ENCODE peak calls at places on chromosomes 7 and 10, in four cellular contexts. One of them, this sample, is unnamed.

GRCh38 chr10:21599582-21599981 is 65.5 kb downstream of the MLLT10 start:
- DNase-seq in CD8-positive, alpha-beta memory T cell: no peak
- DNase-seq in prostate gland: no peak
- DNase-seq in WERI-Rb-1: no peak
- DNase-seq in this sample: no peak

GRCh38 chr7:87110778-87111177 is 41.5 kb upstream of the DMTF1 start:
- DNase-seq in CD8-positive, alpha-beta memory T cell: no peak
- DNase-seq in prostate gland: no peak
- DNase-seq in WERI-Rb-1: no peak
- DNase-seq in this sample: no peak

GRCh38 chr7:70512144-70512543 is 619.8 kb upstream of the GALNT17 start:
- DNase-seq in CD8-positive, alpha-beta memory T cell: no peak
- DNase-seq in prostate gland: no peak
- DNase-seq in WERI-Rb-1: no peak
- DNase-seq in this sample: no peak

GRCh38 chr7:134462337-134462925 is 3.5 kb upstream of the AKR1B1 start:
- DNase-seq in CD8-positive, alpha-beta memory T cell: no peak
- DNase-seq in prostate gland: no peak
- DNase-seq in WERI-Rb-1: no peak
- DNase-seq in this sample: no peak

GRCh38 chr10:99540339-99540672 is 7.6 kb downstream of the NKX2-3 start:
- DNase-seq in CD8-positive, alpha-beta memory T cell: no peak
- DNase-seq in prostate gland: no peak
- DNase-seq in WERI-Rb-1: no peak
- DNase-seq in this sample: peak; percentile 72

GRCh38 chr10:10903620-10904019 is 114.1 kb upstream of the CELF2 start:
- DNase-seq in CD8-positive, alpha-beta memory T cell: no peak
- DNase-seq in prostate gland: no peak
- DNase-seq in WERI-Rb-1: no peak
- DNase-seq in this sample: no peak

GRCh38 chr10:37739181-37739580 is 118.2 kb downstream of the ZNF248 start:
- DNase-seq in CD8-positive, alpha-beta memory T cell: no peak
- DNase-seq in prostate gland: no peak
- DNase-seq in WERI-Rb-1: no peak
- DNase-seq in this sample: no peak

GRCh38 chr10:24762161-24762924 is 38.7 kb upstream of the ARHGAP21 start:
- DNase-seq in CD8-positive, alpha-beta memory T cell: no peak
- DNase-seq in prostate gland: no peak
- DNase-seq in WERI-Rb-1: no peak
- DNase-seq in this sample: peak; percentile 11

GRCh38 chr10:77226871-77227557 is 410.6 kb downstream of the KCNMA1 start:
- DNase-seq in CD8-positive, alpha-beta memory T cell: no peak
- DNase-seq in prostate gland: no peak
- DNase-seq in WERI-Rb-1: no peak
- DNase-seq in this sample: no peak

GRCh38 chr7:130227883-130228575 is 20.4 kb downstream of the SSMEM1 start:
- DNase-seq in CD8-positive, alpha-beta memory T cell: no peak
- DNase-seq in prostate gland: no peak
- DNase-seq in WERI-Rb-1: no peak
- DNase-seq in this sample: no peak

GRCh38 chr7:117666019-117666418 is 186.2 kb downstream of the CFTR start:
- DNase-seq in CD8-positive, alpha-beta memory T cell: no peak
- DNase-seq in prostate gland: no peak
- DNase-seq in WERI-Rb-1: no peak
- DNase-seq in this sample: no peak

GRCh38 chr10:60807499-60807898 is 29.2 kb downstream of the CDK1 start:
- DNase-seq in CD8-positive, alpha-beta memory T cell: no peak
- DNase-seq in prostate gland: no peak
- DNase-seq in WERI-Rb-1: no peak
- DNase-seq in this sample: no peak

GRCh38 chr7:45080265-45080957 is 8.4 kb downstream of the NACAD start:
- DNase-seq in CD8-positive, alpha-beta memory T cell: no peak
- DNase-seq in prostate gland: no peak
- DNase-seq in WERI-Rb-1: peak; percentile 46
- DNase-seq in this sample: peak; percentile 27

GRCh38 chr7:130032698-130033097 is 18.5 kb downstream of the ZC3HC1 start:
- DNase-seq in CD8-positive, alpha-beta memory T cell: no peak
- DNase-seq in prostate gland: no peak
- DNase-seq in WERI-Rb-1: no peak
- DNase-seq in this sample: no peak

GRCh38 chr7:104341545-104341944 is 13.1 kb downstream of the LHFPL3 start:
- DNase-seq in CD8-positive, alpha-beta memory T cell: no peak
- DNase-seq in prostate gland: no peak
- DNase-seq in WERI-Rb-1: peak; percentile 72
- DNase-seq in this sample: peak; percentile 64

GRCh38 chr7:28180364-28181147 is at the start of gene JAZF1:
- DNase-seq in CD8-positive, alpha-beta memory T cell: peak; percentile 52
- DNase-seq in prostate gland: peak; percentile 45
- DNase-seq in WERI-Rb-1: peak; percentile 40
- DNase-seq in this sample: peak; percentile 95

GRCh38 chr10:116097239-116097751 is 175.7 kb downstream of the GFRA1 start:
- DNase-seq in CD8-positive, alpha-beta memory T cell: no peak
- DNase-seq in prostate gland: no peak
- DNase-seq in WERI-Rb-1: peak; percentile 73
- DNase-seq in this sample: no peak

GRCh38 chr7:138008588-138009349 is 6.9 kb upstream of the CREB3L2 start:
- DNase-seq in CD8-positive, alpha-beta memory T cell: peak; percentile 47
- DNase-seq in prostate gland: peak; percentile 49
- DNase-seq in WERI-Rb-1: no peak
- DNase-seq in this sample: peak; percentile 53

GRCh38 chr10:69728335-69728861 is 73.3 kb upstream of the COL13A1 start:
- DNase-seq in CD8-positive, alpha-beta memory T cell: no peak
- DNase-seq in prostate gland: no peak
- DNase-seq in WERI-Rb-1: no peak
- DNase-seq in this sample: peak; percentile 54

GRCh38 chr7:120990468-120991118 is 2.1 kb downstream of the CPED1 start:
- DNase-seq in CD8-positive, alpha-beta memory T cell: no peak
- DNase-seq in prostate gland: no peak
- DNase-seq in WERI-Rb-1: no peak
- DNase-seq in this sample: no peak
- H3K4me3 ChIP-seq in CD8-positive, alpha-beta memory T cell: no peak overlapping the region
- H3K4me3 ChIP-seq in prostate gland: peak overlapping the region; percentile 9
- H3K4me3 ChIP-seq in WERI-Rb-1: no peak overlapping the region
- H3K4me3 ChIP-seq in this sample: no peak overlapping the region

GRCh38 chr10:132974249-132974796 is 32.0 kb upstream of the CFAP46 start:
- DNase-seq in CD8-positive, alpha-beta memory T cell: no peak
- DNase-seq in prostate gland: no peak
- DNase-seq in WERI-Rb-1: no peak
- DNase-seq in this sample: peak; percentile 61
- H3K27me3 ChIP-seq in CD8-positive, alpha-beta memory T cell: no peaks in the 10 kb centered on the region
- H3K27me3 ChIP-seq in prostate gland: peaks cover 25% of the 10 kb centered on the region
- H3K27me3 ChIP-seq in WERI-Rb-1: no peaks in the 10 kb centered on the region
- H3K27me3 ChIP-seq in this sample: no peaks in the 10 kb centered on the region

DNA sequence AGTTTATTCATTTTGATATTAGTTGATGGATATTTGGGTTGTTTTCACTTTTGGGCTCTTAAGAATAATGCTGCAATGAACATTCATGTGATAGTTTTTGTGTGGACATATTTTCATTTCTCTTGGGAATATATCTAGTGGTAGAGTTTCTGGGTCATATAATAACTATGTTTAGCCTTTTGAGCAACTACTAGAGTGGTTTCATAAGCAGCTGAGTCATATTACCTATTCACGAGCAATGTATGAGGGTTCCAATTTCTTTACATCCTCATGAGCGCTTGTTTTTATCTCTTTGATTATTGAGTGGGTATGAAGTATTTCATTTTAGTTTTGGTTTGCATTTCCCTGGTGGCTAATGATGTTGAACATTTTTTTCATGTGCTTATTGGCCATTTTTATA is 182.6 kb downstream of the PON1 start:
- DNase-seq in CD8-positive, alpha-beta memory T cell: no peak
- DNase-seq in prostate gland: no peak
- DNase-seq in WERI-Rb-1: no peak
- DNase-seq in this sample: no peak
- H3K4me3 ChIP-seq in CD8-positive, alpha-beta memory T cell: no peak overlapping the region
- H3K4me3 ChIP-seq in prostate gland: no peak overlapping the region
- H3K4me3 ChIP-seq in WERI-Rb-1: no peak overlapping the region
- H3K4me3 ChIP-seq in this sample: no peak overlapping the region

GRCh38 chr7:155229548-155230168 is 68.0 kb upstream of the INSIG1 start:
- DNase-seq in CD8-positive, alpha-beta memory T cell: no peak
- DNase-seq in prostate gland: no peak
- DNase-seq in WERI-Rb-1: no peak
- DNase-seq in this sample: no peak
- H3K27me3 ChIP-seq in CD8-positive, alpha-beta memory T cell: no peaks in the 10 kb centered on the region
- H3K27me3 ChIP-seq in prostate gland: no peaks in the 10 kb centered on the region
- H3K27me3 ChIP-seq in WERI-Rb-1: no peaks in the 10 kb centered on the region
- H3K27me3 ChIP-seq in this sample: peaks cover 4% of the 10 kb centered on the region

GRCh38 chr10:68561804-68562649 is 1.9 kb downstream of the TET1 start:
- DNase-seq in CD8-positive, alpha-beta memory T cell: no peak
- DNase-seq in prostate gland: no peak
- DNase-seq in WERI-Rb-1: no peak
- DNase-seq in this sample: peak; percentile 79

GRCh38 chr10:68560916-68561691 is 967 bp downstream of the TET1 start:
- DNase-seq in CD8-positive, alpha-beta memory T cell: no peak
- DNase-seq in prostate gland: no peak
- DNase-seq in WERI-Rb-1: peak; percentile 50
- DNase-seq in this sample: peak; percentile 89

GRCh38 chr10:68564712-68565111 is 4.6 kb downstream of the TET1 start:
- DNase-seq in CD8-positive, alpha-beta memory T cell: no peak
- DNase-seq in prostate gland: no peak
- DNase-seq in WERI-Rb-1: no peak
- DNase-seq in this sample: no peak

GRCh38 chr10:68560201-68560915 is at the start of gene TET1:
- DNase-seq in CD8-positive, alpha-beta memory T cell: peak; percentile 4
- DNase-seq in prostate gland: no peak
- DNase-seq in WERI-Rb-1: peak; percentile 84
- DNase-seq in this sample: peak; percentile 93

GRCh38 chr10:68562666-68563522 is 2.8 kb downstream of the TET1 start:
- DNase-seq in CD8-positive, alpha-beta memory T cell: no peak
- DNase-seq in prostate gland: no peak
- DNase-seq in WERI-Rb-1: no peak
- DNase-seq in this sample: peak; percentile 77
- H3K4me3 ChIP-seq in CD8-positive, alpha-beta memory T cell: no peak overlapping the region
- H3K4me3 ChIP-seq in prostate gland: no peak overlapping the region
- H3K4me3 ChIP-seq in WERI-Rb-1: no peak overlapping the region
- H3K4me3 ChIP-seq in this sample: peak overlapping the region; percentile 95

DNA sequence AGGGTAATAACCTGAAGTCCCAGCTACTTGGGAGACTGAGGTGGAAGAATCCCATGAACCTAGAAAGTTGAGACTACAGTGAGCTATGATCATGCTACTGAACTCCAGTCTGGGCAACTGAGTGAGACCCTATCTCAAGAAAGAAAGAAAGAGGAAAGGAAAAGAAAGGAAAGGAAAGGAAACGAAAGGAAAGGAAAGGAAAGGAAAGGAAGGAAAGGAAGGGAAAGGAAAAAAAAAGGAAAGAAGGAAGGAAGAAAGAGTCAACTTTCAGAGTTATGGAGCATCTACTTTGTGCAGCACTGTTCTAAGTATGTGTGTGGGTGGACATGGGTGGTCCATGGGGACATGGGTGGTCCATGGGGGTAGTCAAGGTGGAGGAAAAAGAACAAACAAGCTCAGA is 24.1 kb upstream of the R3HCC1L start:
- DNase-seq in CD8-positive, alpha-beta memory T cell: no peak
- DNase-seq in prostate gland: no peak
- DNase-seq in WERI-Rb-1: no peak
- DNase-seq in this sample: no peak
- H3K27me3 ChIP-seq in CD8-positive, alpha-beta memory T cell: peaks cover 4% of the 10 kb centered on the region
- H3K27me3 ChIP-seq in prostate gland: peaks cover 2% of the 10 kb centered on the region
- H3K27me3 ChIP-seq in WERI-Rb-1: no peaks in the 10 kb centered on the region
- H3K27me3 ChIP-seq in this sample: no peaks in the 10 kb centered on the region

DNA sequence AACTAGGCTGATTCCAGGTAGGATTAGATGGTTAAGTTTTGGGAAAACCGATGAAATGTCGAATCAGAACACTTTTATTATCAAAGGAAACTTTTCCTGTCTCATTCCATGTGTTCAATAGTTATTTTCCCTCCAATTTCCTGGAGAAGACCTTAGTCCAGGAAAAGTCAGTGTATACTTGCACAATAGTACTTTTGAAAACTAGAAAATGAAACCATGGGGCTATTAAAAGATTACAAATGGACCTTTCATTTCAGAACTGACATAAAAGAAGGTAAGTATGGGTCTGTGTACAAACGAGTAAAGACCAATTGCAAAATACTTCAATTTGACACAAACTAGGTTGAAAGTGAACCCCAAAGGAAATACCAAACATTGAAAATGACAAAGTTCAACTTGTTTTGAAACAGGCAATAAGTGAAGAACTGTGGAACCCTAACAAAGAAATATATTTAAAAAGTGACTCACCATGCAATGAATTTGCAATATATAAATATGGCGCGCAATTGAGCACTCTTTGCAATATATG is 2.1 kb downstream of the AVPI1 start:
- DNase-seq in CD8-positive, alpha-beta memory T cell: no peak
- DNase-seq in prostate gland: no peak
- DNase-seq in WERI-Rb-1: no peak
- DNase-seq in this sample: no peak
- H3K4me3 ChIP-seq in CD8-positive, alpha-beta memory T cell: peak overlapping the region; percentile 4
- H3K4me3 ChIP-seq in prostate gland: peak overlapping the region; percentile 51
- H3K4me3 ChIP-seq in WERI-Rb-1: no peak overlapping the region
- H3K4me3 ChIP-seq in this sample: no peak overlapping the region

DNA sequence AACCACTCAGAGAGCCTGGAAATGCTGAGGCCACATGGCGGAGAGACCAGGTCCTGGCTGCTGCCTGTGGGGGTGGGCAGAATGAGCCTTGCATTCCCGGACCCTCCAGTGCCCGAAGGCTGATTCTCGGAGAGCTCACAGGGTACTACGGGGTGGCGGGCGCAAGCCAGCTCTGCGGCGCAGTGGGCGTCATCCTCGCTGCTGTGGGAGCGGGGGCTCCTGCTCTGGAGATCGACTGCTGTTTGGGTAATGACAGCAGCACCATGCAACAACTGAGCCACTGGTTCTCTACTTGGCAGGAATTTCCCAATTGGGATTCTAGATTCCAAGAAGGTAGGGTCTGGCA is 108.0 kb downstream of the PTPRN2 start:
- DNase-seq in CD8-positive, alpha-beta memory T cell: no peak
- DNase-seq in prostate gland: no peak
- DNase-seq in WERI-Rb-1: no peak
- DNase-seq in this sample: no peak
- H3K27me3 ChIP-seq in CD8-positive, alpha-beta memory T cell: no peaks in the 10 kb centered on the region
- H3K27me3 ChIP-seq in prostate gland: no peaks in the 10 kb centered on the region
- H3K27me3 ChIP-seq in WERI-Rb-1: no peaks in the 10 kb centered on the region
- H3K27me3 ChIP-seq in this sample: no peaks in the 10 kb centered on the region

DNA sequence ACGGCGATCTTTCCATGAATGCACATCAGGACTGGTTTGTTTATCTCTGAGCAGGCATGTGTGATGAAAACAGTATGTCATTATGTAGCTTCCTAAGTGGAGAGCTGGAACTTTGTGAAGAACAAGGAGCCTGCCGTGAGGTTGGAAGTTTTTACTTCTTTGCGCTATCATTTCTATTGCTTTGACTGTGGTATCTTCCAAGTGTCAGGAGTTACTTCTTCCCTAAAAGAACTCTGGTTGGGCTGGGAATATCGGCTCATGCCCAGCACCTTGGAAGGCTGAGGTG is 167.4 kb upstream of the AHR start:
- DNase-seq in CD8-positive, alpha-beta memory T cell: no peak
- DNase-seq in prostate gland: no peak
- DNase-seq in WERI-Rb-1: no peak
- DNase-seq in this sample: no peak
- H3K4me3 ChIP-seq in CD8-positive, alpha-beta memory T cell: no peak overlapping the region
- H3K4me3 ChIP-seq in prostate gland: no peak overlapping the region
- H3K4me3 ChIP-seq in WERI-Rb-1: no peak overlapping the region
- H3K4me3 ChIP-seq in this sample: no peak overlapping the region

GRCh38 chr7:85320699-85321476 is 134.0 kb upstream of the SEMA3D start:
- DNase-seq in CD8-positive, alpha-beta memory T cell: no peak
- DNase-seq in prostate gland: no peak
- DNase-seq in WERI-Rb-1: no peak
- DNase-seq in this sample: no peak
- H3K27me3 ChIP-seq in CD8-positive, alpha-beta memory T cell: no peaks in the 10 kb centered on the region
- H3K27me3 ChIP-seq in prostate gland: no peaks in the 10 kb centered on the region
- H3K27me3 ChIP-seq in WERI-Rb-1: no peaks in the 10 kb centered on the region
- H3K27me3 ChIP-seq in this sample: no peaks in the 10 kb centered on the region